ENCODE peak calls at places on chromosomes 1 and 21, in six cellular contexts. C is glutamatergic neuron; G is stimulated activated CD4-positive, alpha-beta T cell treated with anti-CD3 and anti-CD28 coated beads, Interleukin-12 subunit alpha, Interleukin-12 subunit beta, amount 100 ng/mL, for 24 hours; L is activated CD4-positive, CD25-positive, alpha-beta regulatory T cell treated with anti-CD3 and anti-CD28 coated beads, Interleukin-2, amount 50 U/mL, for 72 hours; A is mesendoderm; N is M059J. K is an unnamed sample.

GRCh38 chr21:38920631-38921398 is 115.1 kb downstream of the ETS2 start:
- DNase-seq in G (no peak), A (no peak), N (peak), C (no peak), L (no peak), K (no peak)

GRCh38 chr1:37495875-37496274 is 18.7 kb downstream of the MEAF6 start:
- DNase-seq in L (no peak), A (no peak), C (no peak), G (no peak), N (no peak), K (no peak)

GRCh38 chr1:243851129-243851756 is 1.2 kb upstream of the AKT3 start:
- DNase-seq in C (no peak), L (no peak), A (no peak), N (peak), G (no peak), K (peak)

GRCh38 chr1:200206340-200206739 is 178.8 kb downstream of the NR5A2 start:
- DNase-seq in L (no peak), C (no peak), N (peak), G (no peak), A (no peak), K (no peak)

GRCh38 chr1:151907363-151908139 is 1.8 kb downstream of the THEM4 start:
- DNase-seq in G (no peak), N (no peak), C (no peak), A (peak), L (no peak), K (no peak)

GRCh38 chr1:1899266-1899966 is 8.5 kb upstream of the GNB1 start:
- DNase-seq in L (no peak), A (peak), C (no peak), G (no peak), N (no peak), K (no peak)

GRCh38 chr21:42515708-42516502 is 2.3 kb downstream of the SLC37A1 start:
- DNase-seq in N (peak), C (no peak), L (no peak), G (no peak), A (no peak), K (peak)

GRCh38 chr1:10601342-10602060 is 126.8 kb downstream of the PEX14 start:
- DNase-seq in G (no peak), N (no peak), L (no peak), A (no peak), C (no peak), K (no peak)

GRCh38 chr1:115757866-115758265 is 10.6 kb downstream of the CASQ2 start:
- DNase-seq in C (no peak), A (no peak), L (no peak), G (no peak), N (no peak), K (no peak)

GRCh38 chr1:94720091-94720793 is 99.9 kb upstream of the SLC44A3 start:
- DNase-seq in L (no peak), C (no peak), G (no peak), A (no peak), N (no peak), K (no peak)

GRCh38 chr1:229006121-229006870 is 264.6 kb upstream of the RAB4A start:
- DNase-seq in N (peak), L (no peak), A (no peak), G (no peak), C (no peak), K (no peak)

GRCh38 chr1:109791495-109792040 is 27.8 kb upstream of the EPS8L3 start:
- DNase-seq in A (no peak), L (peak), N (no peak), G (no peak), C (no peak), K (no peak)

GRCh38 chr1:25048728-25049127 is 118.7 kb upstream of the RUNX3 start:
- DNase-seq in L (no peak), C (no peak), G (no peak), A (no peak), N (no peak), K (no peak)

GRCh38 chr1:186843261-186843660 is 14.5 kb downstream of the PLA2G4A start:
- DNase-seq in G (no peak), C (no peak), L (no peak), A (no peak), N (no peak), K (no peak)

GRCh38 chr1:3560199-3560955 is 50.9 kb downstream of the MEGF6 start:
- DNase-seq in G (no peak), A (no peak), L (no peak), C (no peak), N (no peak), K (no peak)

GRCh38 chr1:239456788-239457187 is 70.4 kb downstream of the CHRM3 start:
- DNase-seq in G (no peak), L (no peak), A (no peak), C (no peak), N (peak), K (no peak)

GRCh38 chr1:165857046-165857801 is 29.8 kb downstream of the UCK2 start:
- DNase-seq in G (no peak), A (no peak), C (no peak), N (peak), L (no peak), K (peak)